ENCODE peak calls at places on chromosome 17, in six cellular contexts. G is upper lobe of left lung, N is suprapubic skin, S is stomach, R is H1, E is A549. I is an unnamed sample.

GRCh38 chr17:72683506-72684404 is 408.7 kb downstream of the SLC39A11 start:
- DNase-seq in S (peak), E (peak), R (no peak), N (no peak), G (no peak), I (peak)

GRCh38 chr17:43467981-43468541 is 15.7 kb upstream of the DHX8 start:
- DNase-seq in R (no peak), S (no peak), N (no peak), G (no peak), E (no peak), I (no peak)

GRCh38 chr17:13337864-13338371 is 263.8 kb downstream of the HS3ST3A1 start:
- DNase-seq in R (no peak), S (no peak), E (peak), G (no peak), N (no peak), I (no peak)

GRCh38 chr17:66507103-66507923 is 204.9 kb downstream of the PRKCA start:
- DNase-seq in R (no peak), G (no peak), N (no peak), S (no peak), E (peak), I (no peak)

GRCh38 chr17:43034623-43035293 is 9.7 kb downstream of the RND2 start:
- DNase-seq in E (no peak), G (no peak), N (no peak), S (no peak), R (no peak), I (no peak)

GRCh38 chr17:31373150-31374082 is 18.1 kb upstream of the RAB11FIP4 start:
- DNase-seq in S (no peak), G (no peak), R (no peak), N (no peak), E (no peak), I (peak)

GRCh38 chr17:57603978-57604377 is 141.1 kb downstream of the CCDC182 start:
- DNase-seq in R (no peak), S (peak), E (no peak), N (no peak), G (no peak), I (no peak)

GRCh38 chr17:66275651-66276050 is 26.8 kb upstream of the PRKCA start:
- DNase-seq in G (no peak), R (no peak), N (no peak), S (peak), E (peak), I (no peak)

GRCh38 chr17:37103191-37103590 is 154.4 kb downstream of the AATF start:
- DNase-seq in N (no peak), G (no peak), S (no peak), E (no peak), R (no peak), I (no peak)

GRCh38 chr17:69672924-69673323 is 258.4 kb downstream of the MAP2K6 start:
- DNase-seq in E (no peak), N (no peak), R (no peak), G (no peak), S (no peak), I (no peak)

GRCh38 chr17:82647593-82648164 is 565 bp downstream of the WDR45B start:
- DNase-seq in E (peak), R (no peak), S (peak), G (peak), N (peak), I (no peak)

GRCh38 chr17:17134051-17134951 is 71.8 kb downstream of the PLD6 start:
- DNase-seq in S (no peak), E (no peak), G (no peak), N (no peak), R (no peak), I (no peak)

GRCh38 chr17:2926019-2926650 is 129.9 kb downstream of the RAP1GAP2 start:
- DNase-seq in S (no peak), N (no peak), G (peak), R (no peak), E (no peak), I (no peak)

GRCh38 chr17:58333396-58334207 is 5.0 kb upstream of the TSPOAP1 start:
- DNase-seq in N (no peak), E (no peak), R (no peak), S (no peak), G (no peak), I (no peak)

GRCh38 chr17:17811381-17812210 is 25.2 kb downstream of the SREBF1 start:
- DNase-seq in E (no peak), R (no peak), N (no peak), S (no peak), G (no peak), I (no peak)

GRCh38 chr17:12402963-12403622 is 262.6 kb upstream of the MYOCD start:
- DNase-seq in E (peak), R (no peak), G (no peak), S (no peak), N (no peak), I (no peak)

GRCh38 chr17:36657763-36658490 is 56.5 kb downstream of the MRM1 start:
- DNase-seq in E (no peak), R (peak), S (peak), G (peak), N (no peak), I (no peak)

GRCh38 chr17:43900183-43900857 is 7.0 kb downstream of the MPP2 start:
- DNase-seq in N (peak), G (peak), R (peak), S (peak), E (peak), I (peak)

GRCh38 chr17:43018008-43018853 is 4.0 kb downstream of the VAT1 start:
- DNase-seq in E (no peak), R (no peak), N (no peak), S (no peak), G (no peak), I (no peak)

GRCh38 chr17:17494499-17495447 is 1.4 kb downstream of the RASD1 start:
- DNase-seq in R (peak), N (peak), E (no peak), S (peak), G (peak), I (no peak)

GRCh38 chr17:57114085-57114673 is 29.1 kb downstream of the AKAP1 start:
- DNase-seq in N (peak), G (no peak), E (peak), R (peak), S (peak), I (no peak)

GRCh38 chr17:74745548-74746177 is 2.8 kb upstream of the NHERF1 start:
- DNase-seq in R (no peak), S (no peak), G (no peak), N (no peak), E (no peak), I (no peak)

GRCh38 chr17:73643846-73644144 is 450 bp downstream of the SDK2 start:
- DNase-seq in G (peak), R (no peak), E (no peak), S (no peak), N (no peak), I (no peak)

GRCh38 chr17:40015998-40016691 is 905 bp downstream of the CSF3 start:
- DNase-seq in R (no peak), S (no peak), E (no peak), G (peak), N (no peak), I (no peak)

GRCh38 chr17:73521376-73521775 is 122.9 kb downstream of the SDK2 start:
- DNase-seq in S (no peak), R (no peak), N (no peak), E (no peak), G (no peak), I (no peak)

GRCh38 chr17:61488878-61489718 is 36.9 kb downstream of the TBX4 start:
- DNase-seq in N (no peak), E (no peak), R (no peak), G (no peak), S (peak), I (no peak)

GRCh38 chr17:859461-860195 is 77.5 kb downstream of the MRM3 start:
- DNase-seq in S (no peak), N (no peak), E (no peak), R (no peak), G (no peak), I (no peak)

GRCh38 chr17:74779948-74780400 is 3.8 kb upstream of the NAT9 start:
- DNase-seq in R (no peak), G (no peak), S (peak), N (no peak), E (no peak), I (no peak)

GRCh38 chr17:36612323-36612722 is 10.9 kb downstream of the MRM1 start:
- DNase-seq in G (no peak), E (no peak), R (no peak), N (no peak), S (no peak), I (no peak)

GRCh38 chr17:3598078-3598477 is 11.1 kb downstream of the TRPV1 start:
- DNase-seq in S (no peak), N (no peak), G (no peak), E (no peak), R (no peak), I (no peak)

GRCh38 chr17:1365445-1366039 is 34.5 kb downstream of the YWHAE start:
- DNase-seq in E (peak), N (no peak), S (peak), G (no peak), R (no peak), I (peak)

GRCh38 chr17:68512247-68512966 is at the start of gene PRKAR1A:
- DNase-seq in R (peak), E (peak), S (peak), N (peak), G (peak), I (peak)
- TF ChIP-seq EP300 in R (peak), E (peak), S (no peak), N (no peak), G (no peak), I (peak)

GRCh38 chr17:81394831-81395599 is at the start of gene BAHCC1:
- DNase-seq in E (peak), N (peak), G (peak), S (peak), R (peak), I (peak)
- TF ChIP-seq POLR2A in E (peak), N (peak), G (no peak), S (no peak), R (no peak), I (peak)

GRCh38 chr17:49387374-49388289 is 25.6 kb upstream of the ZNF652 start:
- DNase-seq in R (no peak), N (no peak), E (no peak), G (no peak), S (no peak), I (no peak)
- TF ChIP-seq EP300 in R (no peak), N (no peak), E (no peak), G (no peak), S (no peak), I (no peak)

GRCh38 chr17:68228817-68229570 is 18.8 kb upstream of the AMZ2 start:
- DNase-seq in S (no peak), G (peak), E (no peak), N (no peak), R (no peak), I (no peak)
- TF ChIP-seq POLR2A in S (no peak), G (no peak), E (no peak), N (no peak), R (no peak), I (no peak)

GRCh38 chr17:27332052-27332403 is 38.1 kb downstream of the WSB1 start:
- DNase-seq in S (no peak), N (no peak), R (peak), G (no peak), E (no peak), I (no peak)

GRCh38 chr17:27329146-27329805 is 35.4 kb downstream of the WSB1 start:
- DNase-seq in S (no peak), G (no peak), N (no peak), R (peak), E (no peak), I (no peak)

GRCh38 chr17:27333410-27333980 is 39.6 kb downstream of the WSB1 start:
- DNase-seq in G (no peak), R (no peak), S (no peak), E (no peak), N (peak), I (no peak)

GRCh38 chr17:27336217-27336616 is 42.3 kb downstream of the WSB1 start:
- DNase-seq in E (no peak), G (no peak), S (no peak), N (no peak), R (no peak), I (no peak)

DNA sequence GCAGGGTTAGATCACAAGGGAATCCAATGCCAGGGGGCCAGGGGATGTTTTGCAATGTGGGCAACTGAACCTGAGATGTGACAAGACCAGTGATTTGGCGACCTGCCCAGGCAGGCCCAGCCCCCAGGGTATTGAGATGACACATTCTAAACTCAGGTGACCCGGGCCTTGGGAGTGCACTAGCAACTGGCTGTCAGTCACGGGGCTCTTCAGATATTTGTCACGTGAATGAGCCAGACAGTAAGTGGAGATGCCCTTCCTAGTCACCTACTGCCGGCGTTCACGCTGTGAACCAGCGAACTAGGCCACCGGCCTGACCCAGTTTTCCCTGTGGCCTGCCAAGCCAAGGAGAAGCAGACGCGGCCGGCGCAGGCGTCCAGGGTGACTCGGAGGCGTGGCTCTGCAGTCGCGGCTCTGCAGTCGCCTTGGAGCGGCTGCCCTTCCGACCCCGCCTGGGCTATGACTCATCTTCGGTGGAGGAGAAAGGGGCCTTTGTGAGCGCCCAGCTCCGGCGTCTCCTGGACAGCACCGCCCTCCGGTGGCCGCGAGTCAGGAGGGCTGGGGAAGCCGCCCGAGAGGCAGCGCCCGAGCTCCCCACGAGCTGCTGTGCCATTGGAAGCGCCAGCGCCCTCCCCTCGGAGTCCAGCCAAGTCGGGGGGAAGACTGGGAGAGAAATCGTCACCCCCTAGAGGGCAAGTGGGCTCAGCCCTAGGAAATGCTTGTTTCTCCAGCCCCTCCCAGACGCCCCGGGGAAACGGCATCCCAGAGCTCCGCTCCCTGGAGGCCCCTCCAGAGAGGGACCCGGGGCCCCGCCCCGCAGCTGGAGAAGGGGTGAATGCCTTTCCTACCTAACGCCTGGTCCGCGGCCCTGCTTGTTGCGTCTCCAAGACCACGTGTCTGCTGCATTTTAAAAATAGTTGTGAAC is 38.8 kb downstream of the WSB1 start:
- DNase-seq in S (peak), E (peak), R (peak), N (peak), G (peak), I (peak)
- TF ChIP-seq EP300 in S (no peak), E (peak), R (peak), N (no peak), G (no peak), I (peak)

GRCh38 chr17:79086609-79087427 is 12.2 kb downstream of the ENGASE start:
- DNase-seq in G (peak), S (no peak), R (no peak), E (no peak), N (no peak), I (no peak)

GRCh38 chr17:79087428-79088143 is 13.0 kb downstream of the ENGASE start:
- DNase-seq in N (peak), R (peak), E (peak), G (peak), S (peak), I (peak)

GRCh38 chr17:79084291-79085153 is 9.9 kb downstream of the ENGASE start:
- DNase-seq in R (no peak), N (no peak), S (no peak), G (peak), E (no peak), I (no peak)

GRCh38 chr17:79085154-79085920 is 10.7 kb downstream of the ENGASE start:
- DNase-seq in S (no peak), R (no peak), N (no peak), E (no peak), G (peak), I (no peak)

GRCh38 chr17:79085921-79086551 is 11.4 kb downstream of the ENGASE start:
- DNase-seq in E (no peak), R (no peak), S (no peak), G (peak), N (no peak), I (no peak)
- TF ChIP-seq POLR2A in E (no peak), R (no peak), S (no peak), G (no peak), N (no peak), I (no peak)

DNA sequence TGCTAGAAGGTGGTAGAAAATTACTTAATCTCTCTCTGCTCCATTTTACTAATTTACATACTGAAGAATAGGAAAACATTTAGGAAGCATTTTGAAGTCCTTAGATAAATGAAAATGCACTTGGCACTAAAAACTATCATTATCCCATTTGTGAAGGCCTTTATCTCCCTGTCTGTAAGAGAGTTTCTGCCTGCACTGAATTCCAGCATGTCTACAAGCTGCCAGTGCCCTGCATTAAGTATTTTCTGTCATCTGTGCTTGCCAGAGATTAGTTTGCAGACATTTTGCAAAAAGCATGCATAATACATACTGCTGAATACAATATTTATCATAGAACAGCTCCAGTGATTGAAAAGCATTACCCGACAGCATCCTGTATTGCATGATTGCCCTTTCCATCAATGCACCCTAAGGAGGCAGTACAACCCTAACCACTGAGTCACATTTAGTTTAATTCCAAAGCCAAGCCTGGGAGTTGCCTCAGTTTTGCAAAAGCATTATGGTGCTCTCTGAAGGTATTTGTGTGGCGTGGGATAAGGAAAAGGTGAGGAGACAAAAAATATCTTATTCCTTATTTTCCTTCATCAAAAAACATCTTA is 280.2 kb upstream of the TOM1L1 start:
- DNase-seq in S (no peak), E (no peak), R (no peak), G (no peak), N (no peak), I (no peak)
- TF ChIP-seq EP300 in S (no peak), E (no peak), R (no peak), G (no peak), N (no peak), I (no peak)